ENCODE peak calls at places on chromosomes 12 and 14, in seven cellular contexts. C is prostate gland, M is sigmoid colon, O is transverse colon, Z is stomach, P is GM12878, I is HCT116. F is an unnamed sample.

GRCh38 chr12:94458882-94459772 is 540 bp downstream of the CEP83 start:
- DNase-seq in C (no peak), M (no peak), O (no peak), Z (no peak), P (no peak), I (peak; percentile 24), F (peak; percentile 33)

GRCh38 chr14:72476657-72477499 is 417.0 kb downstream of the DPF3 start:
- DNase-seq in C (no peak), M (no peak), O (peak; percentile 32), Z (no peak), P (peak; percentile 100), I (peak; percentile 76), F (peak; percentile 39)

GRCh38 chr14:95664546-95664945 is 21.7 kb upstream of the TCL1B start:
- DNase-seq in C (no peak), M (no peak), O (no peak), Z (no peak), P (no peak), I (no peak), F (no peak)

GRCh38 chr14:25009891-25010290 is 40.1 kb downstream of the STXBP6 start:
- DNase-seq in C (no peak), M (no peak), O (no peak), Z (no peak), P (no peak), I (no peak), F (no peak)

GRCh38 chr12:130185455-130186100 is 23.3 kb downstream of the FZD10 start:
- DNase-seq in C (no peak), M (peak; percentile 42), O (no peak), Z (no peak), P (no peak), I (no peak), F (no peak)

GRCh38 chr12:25997401-25997973 is 39.0 kb downstream of the RASSF8 start:
- DNase-seq in C (no peak), M (no peak), O (no peak), Z (no peak), P (no peak), I (peak; percentile 23), F (no peak)

GRCh38 chr12:104589215-104589614 is 132.5 kb downstream of the CHST11 start:
- DNase-seq in C (no peak), M (no peak), O (no peak), Z (no peak), P (no peak), I (no peak), F (no peak)

GRCh38 chr12:63795032-63795687 is 15.5 kb downstream of the RXYLT1 start:
- DNase-seq in C (no peak), M (no peak), O (no peak), Z (no peak), P (no peak), I (no peak), F (no peak)

GRCh38 chr14:78863143-78863542 is 693.0 kb downstream of the NRXN3 start:
- DNase-seq in C (no peak), M (no peak), O (no peak), Z (no peak), P (no peak), I (no peak), F (no peak)

GRCh38 chr14:87896393-87897380 is 96.3 kb downstream of the GALC start:
- DNase-seq in C (no peak), M (no peak), O (no peak), Z (no peak), P (no peak), I (peak; percentile 24), F (peak; percentile 7)

GRCh38 chr12:112875608-112876007 is 31.2 kb upstream of the OAS1 start:
- DNase-seq in C (no peak), M (no peak), O (no peak), Z (no peak), P (no peak), I (no peak), F (no peak)

GRCh38 chr14:48052973-48053372 is 377.6 kb upstream of the MDGA2 start:
- DNase-seq in C (no peak), M (no peak), O (no peak), Z (no peak), P (no peak), I (no peak), F (no peak)

GRCh38 chr12:123987022-123987421 is 14.0 kb downstream of the ZNF664 start:
- DNase-seq in C (no peak), M (no peak), O (no peak), Z (no peak), P (no peak), I (no peak), F (no peak)

GRCh38 chr14:56718312-56718711 is 92.0 kb downstream of the OTX2 start:
- DNase-seq in C (no peak), M (no peak), O (no peak), Z (no peak), P (no peak), I (no peak), F (no peak)

GRCh38 chr14:68312884-68313725 is 479.8 kb downstream of the ZFP36L1 start:
- DNase-seq in C (no peak), M (no peak), O (no peak), Z (no peak), P (peak; percentile 99), I (no peak), F (no peak)

GRCh38 chr12:90958995-90959394 is 4.0 kb upstream of the CCER1 start:
- DNase-seq in C (no peak), M (no peak), O (no peak), Z (no peak), P (no peak), I (no peak), F (no peak)

GRCh38 chr14:76955575-76956252 is 72.8 kb downstream of the IRF2BPL start:
- DNase-seq in C (peak; percentile 48), M (no peak), O (no peak), Z (no peak), P (peak; percentile 66), I (no peak), F (peak; percentile 32)
- TF ChIP-seq POLR2AphosphoS5 in C (peak; percentile 45), M (no peak), O (no peak), Z (peak; percentile 6), P (peak; percentile 57), I (no peak), F (no peak)

GRCh38 chr12:29320295-29321090 is 60.5 kb downstream of the ERGIC2 start:
- DNase-seq in C (no peak), M (no peak), O (no peak), Z (no peak), P (no peak), I (no peak), F (no peak)
- H3K27ac ChIP-seq in C (no peak overlapping the region), M (no peak overlapping the region), O (no peak overlapping the region), Z (no peak overlapping the region), P (no peak overlapping the region), I (no peak overlapping the region), F (no peak overlapping the region)

DNA sequence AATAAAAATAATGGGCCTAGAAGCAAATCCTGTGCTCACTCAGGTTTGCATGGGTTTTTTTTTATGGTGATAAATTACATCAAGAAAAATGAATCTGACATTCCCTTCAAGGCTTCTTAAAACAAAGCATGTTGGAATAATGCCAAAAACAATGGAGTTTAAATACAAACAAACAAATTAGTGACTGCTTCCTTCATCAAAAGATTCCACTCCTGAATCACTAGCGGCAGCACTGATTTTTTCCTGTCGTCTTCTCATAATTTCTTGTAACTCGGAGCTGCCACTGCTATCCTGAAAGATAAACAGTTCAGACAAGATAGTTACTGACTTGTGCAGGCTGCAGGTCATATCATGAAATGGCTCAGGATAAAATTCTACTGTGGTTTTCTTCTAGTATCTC is 168.0 kb downstream of the EPS8 start:
- DNase-seq in C (no peak), M (no peak), O (no peak), Z (no peak), P (no peak), I (no peak), F (no peak)
- TF ChIP-seq POLR2AphosphoS5 in C (no peak), M (no peak), O (no peak), Z (no peak), P (no peak), I (no peak), F (no peak)

DNA sequence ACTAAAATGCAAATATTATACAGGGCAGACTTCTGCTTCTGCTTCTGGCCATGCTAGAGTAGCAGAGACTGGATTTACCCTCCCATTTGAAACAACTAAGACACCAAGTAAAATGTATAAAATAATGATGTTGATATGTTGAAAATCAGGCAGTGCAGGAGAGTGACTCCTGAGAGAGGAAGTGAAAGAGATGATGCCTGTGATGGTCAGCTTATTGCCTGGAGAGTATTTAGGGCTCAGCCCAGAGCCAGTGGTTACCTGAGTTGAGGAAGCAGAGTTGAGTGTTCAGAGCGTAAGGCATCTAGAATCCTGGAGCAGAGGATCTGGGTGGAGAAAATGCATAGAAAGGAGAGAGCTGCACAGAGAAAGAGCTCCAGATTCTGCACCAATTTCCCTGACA is 131.8 kb upstream of the C14orf180 start:
- DNase-seq in C (no peak), M (no peak), O (no peak), Z (no peak), P (no peak), I (no peak), F (no peak)
- H3K27ac ChIP-seq in C (no peak overlapping the region), M (no peak overlapping the region), O (no peak overlapping the region), Z (no peak overlapping the region), P (no peak overlapping the region), I (no peak overlapping the region), F (no peak overlapping the region)

GRCh38 chr14:36510874-36511273 is 9.2 kb downstream of the NKX2-1 start:
- DNase-seq in C (no peak), M (no peak), O (no peak), Z (no peak), P (no peak), I (no peak), F (no peak)
- TF ChIP-seq POLR2AphosphoS5 in C (no peak), M (no peak), O (no peak), Z (no peak), P (no peak), I (no peak), F (no peak)

GRCh38 chr12:3834774-3835173 is 38.4 kb downstream of the PARP11 start:
- DNase-seq in C (no peak), M (no peak), O (no peak), Z (no peak), P (no peak), I (no peak), F (no peak)

GRCh38 chr12:3837049-3837448 is 36.1 kb downstream of the PARP11 start:
- DNase-seq in C (no peak), M (no peak), O (no peak), Z (no peak), P (no peak), I (no peak), F (no peak)

GRCh38 chr12:3835914-3836313 is 37.3 kb downstream of the PARP11 start:
- DNase-seq in C (no peak), M (no peak), O (no peak), Z (no peak), P (no peak), I (no peak), F (no peak)

GRCh38 chr12:3836641-3837040 is 36.6 kb downstream of the PARP11 start:
- DNase-seq in C (no peak), M (no peak), O (no peak), Z (no peak), P (no peak), I (no peak), F (no peak)

GRCh38 chr12:3838065-3838464 is 35.1 kb downstream of the PARP11 start:
- DNase-seq in C (no peak), M (no peak), O (no peak), Z (no peak), P (no peak), I (no peak), F (no peak)
- H3K27ac ChIP-seq in C (no peak overlapping the region), M (no peak overlapping the region), O (no peak overlapping the region), Z (no peak overlapping the region), P (no peak overlapping the region), I (no peak overlapping the region), F (no peak overlapping the region)

GRCh38 chr14:20564501-20564997 is 3.7 kb upstream of the RNASE9 start:
- DNase-seq in C (no peak), M (no peak), O (no peak), Z (no peak), P (no peak), I (no peak), F (no peak)
- TF ChIP-seq POLR2AphosphoS5 in C (no peak), M (no peak), O (no peak), Z (no peak), P (no peak), I (no peak), F (no peak)

F was measured in HL-60.